ENCODE peak calls at places on chromosomes 1 and 21, in six cellular contexts. One of them, this sample, is unnamed.

GRCh38 chr21:44420416-44421205 is 34.7 kb upstream of the LRRC3 start:
- DNase-seq in GM20000: no peak
- DNase-seq in fibroblast of mammary gland: no peak
- DNase-seq in suprapubic skin: peak
- DNase-seq in D341Med: no peak
- DNase-seq in mesothelial cell of epicardium: no peak
- DNase-seq in this sample: no peak

GRCh38 chr1:171625225-171625624 is 3.2 kb downstream of the MYOCOS start:
- DNase-seq in mesothelial cell of epicardium: no peak
- DNase-seq in suprapubic skin: no peak
- DNase-seq in GM20000: no peak
- DNase-seq in D341Med: no peak
- DNase-seq in fibroblast of mammary gland: no peak
- DNase-seq in this sample: no peak

GRCh38 chr21:45102391-45102932 is 28.1 kb downstream of the ADARB1 start:
- DNase-seq in suprapubic skin: no peak
- DNase-seq in D341Med: no peak
- DNase-seq in GM20000: no peak
- DNase-seq in fibroblast of mammary gland: peak
- DNase-seq in mesothelial cell of epicardium: no peak
- DNase-seq in this sample: peak

GRCh38 chr1:232627645-232628334 is 2.1 kb downstream of the SIPA1L2 start:
- DNase-seq in D341Med: peak
- DNase-seq in fibroblast of mammary gland: peak
- DNase-seq in mesothelial cell of epicardium: no peak
- DNase-seq in suprapubic skin: no peak
- DNase-seq in GM20000: peak
- DNase-seq in this sample: no peak

GRCh38 chr1:161307230-161307768 is 2.5 kb downstream of the MPZ start:
- DNase-seq in GM20000: no peak
- DNase-seq in D341Med: peak
- DNase-seq in mesothelial cell of epicardium: no peak
- DNase-seq in fibroblast of mammary gland: peak
- DNase-seq in suprapubic skin: no peak
- DNase-seq in this sample: peak

GRCh38 chr1:170010443-170010842 is 64.1 kb downstream of the KIFAP3 start:
- DNase-seq in suprapubic skin: no peak
- DNase-seq in fibroblast of mammary gland: peak
- DNase-seq in GM20000: no peak
- DNase-seq in D341Med: peak
- DNase-seq in mesothelial cell of epicardium: no peak
- DNase-seq in this sample: peak

GRCh38 chr1:183019126-183019740 is 4.0 kb upstream of the LAMC1 start:
- DNase-seq in suprapubic skin: no peak
- DNase-seq in mesothelial cell of epicardium: no peak
- DNase-seq in fibroblast of mammary gland: no peak
- DNase-seq in D341Med: no peak
- DNase-seq in GM20000: no peak
- DNase-seq in this sample: no peak

GRCh38 chr1:164999135-164999534 is 357.4 kb downstream of the LMX1A start:
- DNase-seq in suprapubic skin: no peak
- DNase-seq in D341Med: no peak
- DNase-seq in fibroblast of mammary gland: no peak
- DNase-seq in GM20000: no peak
- DNase-seq in mesothelial cell of epicardium: no peak
- DNase-seq in this sample: no peak

GRCh38 chr1:57848406-57848805 is 424.5 kb upstream of the DAB1 start:
- DNase-seq in GM20000: no peak
- DNase-seq in mesothelial cell of epicardium: no peak
- DNase-seq in suprapubic skin: no peak
- DNase-seq in D341Med: no peak
- DNase-seq in fibroblast of mammary gland: peak
- DNase-seq in this sample: no peak

GRCh38 chr1:151166506-151166956 is 587 bp downstream of the SCNM1 start:
- DNase-seq in GM20000: no peak
- DNase-seq in D341Med: no peak
- DNase-seq in suprapubic skin: no peak
- DNase-seq in mesothelial cell of epicardium: no peak
- DNase-seq in fibroblast of mammary gland: peak
- DNase-seq in this sample: peak

GRCh38 chr1:75765697-75766355 is 20.2 kb upstream of the RABGGTB start:
- DNase-seq in GM20000: no peak
- DNase-seq in mesothelial cell of epicardium: no peak
- DNase-seq in suprapubic skin: no peak
- DNase-seq in D341Med: no peak
- DNase-seq in fibroblast of mammary gland: peak
- DNase-seq in this sample: peak

GRCh38 chr1:229293528-229294204 is 22.8 kb downstream of the RAB4A start:
- DNase-seq in D341Med: no peak
- DNase-seq in suprapubic skin: no peak
- DNase-seq in GM20000: no peak
- DNase-seq in fibroblast of mammary gland: no peak
- DNase-seq in mesothelial cell of epicardium: no peak
- DNase-seq in this sample: no peak

GRCh38 chr1:196661345-196661744 is 9.5 kb downstream of the CFH start:
- DNase-seq in D341Med: no peak
- DNase-seq in suprapubic skin: no peak
- DNase-seq in GM20000: no peak
- DNase-seq in mesothelial cell of epicardium: no peak
- DNase-seq in fibroblast of mammary gland: no peak
- DNase-seq in this sample: no peak

GRCh38 chr21:44653656-44654575 is 543 bp downstream of the KRTAP12-4 start:
- DNase-seq in mesothelial cell of epicardium: no peak
- DNase-seq in fibroblast of mammary gland: no peak
- DNase-seq in suprapubic skin: no peak
- DNase-seq in D341Med: no peak
- DNase-seq in GM20000: no peak
- DNase-seq in this sample: no peak

GRCh38 chr1:186050360-186050759 is 316.2 kb downstream of the HMCN1 start:
- DNase-seq in fibroblast of mammary gland: peak
- DNase-seq in mesothelial cell of epicardium: no peak
- DNase-seq in D341Med: no peak
- DNase-seq in suprapubic skin: no peak
- DNase-seq in GM20000: no peak
- DNase-seq in this sample: no peak

GRCh38 chr1:109924316-109924715 is 13.7 kb downstream of the CSF1 start:
- DNase-seq in GM20000: no peak
- DNase-seq in suprapubic skin: peak
- DNase-seq in mesothelial cell of epicardium: no peak
- DNase-seq in fibroblast of mammary gland: no peak
- DNase-seq in D341Med: no peak
- DNase-seq in this sample: no peak

GRCh38 chr1:201456499-201457309 is 12.3 kb downstream of the PHLDA3 start:
- DNase-seq in suprapubic skin: peak
- DNase-seq in fibroblast of mammary gland: peak
- DNase-seq in D341Med: no peak
- DNase-seq in GM20000: no peak
- DNase-seq in mesothelial cell of epicardium: no peak
- DNase-seq in this sample: peak

GRCh38 chr1:171296897-171297296 is 17.1 kb upstream of the FMO4 start:
- DNase-seq in GM20000: no peak
- DNase-seq in mesothelial cell of epicardium: no peak
- DNase-seq in fibroblast of mammary gland: no peak
- DNase-seq in D341Med: no peak
- DNase-seq in suprapubic skin: no peak
- DNase-seq in this sample: no peak

GRCh38 chr1:91997607-91998195 is 32.1 kb upstream of the EPHX4 start:
- DNase-seq in fibroblast of mammary gland: peak
- DNase-seq in D341Med: peak
- DNase-seq in suprapubic skin: no peak
- DNase-seq in GM20000: peak
- DNase-seq in mesothelial cell of epicardium: no peak
- DNase-seq in this sample: peak

GRCh38 chr21:41611966-41612606 is 104.1 kb upstream of the TMPRSS2 start:
- DNase-seq in mesothelial cell of epicardium: no peak
- DNase-seq in GM20000: peak
- DNase-seq in fibroblast of mammary gland: peak
- DNase-seq in D341Med: no peak
- DNase-seq in suprapubic skin: no peak
- DNase-seq in this sample: no peak

GRCh38 chr1:33468011-33468410 is 4.4 kb upstream of the ZSCAN20 start:
- DNase-seq in suprapubic skin: no peak
- DNase-seq in mesothelial cell of epicardium: no peak
- DNase-seq in D341Med: no peak
- DNase-seq in GM20000: no peak
- DNase-seq in fibroblast of mammary gland: no peak
- DNase-seq in this sample: no peak

GRCh38 chr1:119336738-119337315 is 31.8 kb upstream of the HAO2 start:
- DNase-seq in D341Med: no peak
- DNase-seq in mesothelial cell of epicardium: no peak
- DNase-seq in suprapubic skin: no peak
- DNase-seq in fibroblast of mammary gland: no peak
- DNase-seq in GM20000: no peak
- DNase-seq in this sample: no peak

GRCh38 chr1:25682059-25682601 is 65.5 kb downstream of the MAN1C1 start:
- DNase-seq in suprapubic skin: no peak
- DNase-seq in GM20000: no peak
- DNase-seq in D341Med: no peak
- DNase-seq in fibroblast of mammary gland: no peak
- DNase-seq in mesothelial cell of epicardium: no peak
- DNase-seq in this sample: no peak

GRCh38 chr1:24688621-24689195 is 45.6 kb downstream of the SRRM1 start:
- DNase-seq in mesothelial cell of epicardium: peak
- DNase-seq in GM20000: peak
- DNase-seq in fibroblast of mammary gland: peak
- DNase-seq in suprapubic skin: peak
- DNase-seq in D341Med: peak
- DNase-seq in this sample: peak

GRCh38 chr1:117587479-117588356 is 18.1 kb upstream of the TENT5C start:
- DNase-seq in suprapubic skin: peak
- DNase-seq in D341Med: no peak
- DNase-seq in mesothelial cell of epicardium: no peak
- DNase-seq in fibroblast of mammary gland: no peak
- DNase-seq in GM20000: no peak
- DNase-seq in this sample: no peak

GRCh38 chr21:26811031-26811430 is 34.2 kb downstream of the ADAMTS1 start:
- DNase-seq in D341Med: no peak
- DNase-seq in GM20000: no peak
- DNase-seq in fibroblast of mammary gland: peak
- DNase-seq in mesothelial cell of epicardium: no peak
- DNase-seq in suprapubic skin: no peak
- DNase-seq in this sample: peak

GRCh38 chr21:34345892-34346291 is 17.9 kb upstream of the KCNE2 start:
- DNase-seq in D341Med: no peak
- DNase-seq in fibroblast of mammary gland: no peak
- DNase-seq in suprapubic skin: no peak
- DNase-seq in GM20000: no peak
- DNase-seq in mesothelial cell of epicardium: no peak
- DNase-seq in this sample: no peak

GRCh38 chr1:203177471-203178039 is 1.9 kb upstream of the MYBPH start:
- DNase-seq in D341Med: no peak
- DNase-seq in mesothelial cell of epicardium: no peak
- DNase-seq in GM20000: no peak
- DNase-seq in suprapubic skin: peak
- DNase-seq in fibroblast of mammary gland: peak
- DNase-seq in this sample: peak

GRCh38 chr21:45020629-45021427 is 53.6 kb upstream of the ADARB1 start:
- DNase-seq in GM20000: no peak
- DNase-seq in suprapubic skin: peak
- DNase-seq in fibroblast of mammary gland: no peak
- DNase-seq in mesothelial cell of epicardium: no peak
- DNase-seq in D341Med: no peak
- DNase-seq in this sample: no peak

GRCh38 chr21:38476385-38476784 is 21.9 kb downstream of the ERG start:
- DNase-seq in mesothelial cell of epicardium: no peak
- DNase-seq in suprapubic skin: no peak
- DNase-seq in GM20000: no peak
- DNase-seq in fibroblast of mammary gland: no peak
- DNase-seq in D341Med: no peak
- DNase-seq in this sample: no peak

GRCh38 chr1:235008239-235008638 is 120.4 kb downstream of the TOMM20 start:
- DNase-seq in fibroblast of mammary gland: peak
- DNase-seq in GM20000: no peak
- DNase-seq in mesothelial cell of epicardium: no peak
- DNase-seq in D341Med: no peak
- DNase-seq in suprapubic skin: no peak
- DNase-seq in this sample: no peak

GRCh38 chr1:53982034-53982761 is 35.8 kb downstream of the LDLRAD1 start:
- DNase-seq in suprapubic skin: peak
- DNase-seq in mesothelial cell of epicardium: no peak
- DNase-seq in D341Med: no peak
- DNase-seq in GM20000: no peak
- DNase-seq in fibroblast of mammary gland: peak
- DNase-seq in this sample: peak

GRCh38 chr1:8858888-8859706 is 19.4 kb downstream of the ENO1 start:
- DNase-seq in GM20000: no peak
- DNase-seq in mesothelial cell of epicardium: no peak
- DNase-seq in fibroblast of mammary gland: peak
- DNase-seq in suprapubic skin: no peak
- DNase-seq in D341Med: peak
- DNase-seq in this sample: peak